ENCODE peak calls at places on chromosomes 11 and 22, in four cellular contexts. M is AG10803, P is GM20000, L is pancreas. B is an unnamed sample.

GRCh38 chr11:85663781-85664560 is 958 bp downstream of the CREBZF start:
- DNase-seq in P (peak), L (peak), M (peak), B (peak)

GRCh38 chr22:17774206-17774927 is at the start of gene BID:
- DNase-seq in L (no peak), M (no peak), P (peak), B (peak)

GRCh38 chr11:42524534-42525227 is 787.1 kb upstream of the API5 start:
- DNase-seq in P (peak), L (peak), M (peak), B (peak)

GRCh38 chr11:16804104-16804947 is 65.9 kb downstream of the C11orf58 start:
- DNase-seq in P (no peak), M (peak), L (no peak), B (no peak)

GRCh38 chr22:49015459-49015858 is 812.2 kb downstream of the BRD1 start:
- DNase-seq in L (no peak), P (no peak), M (no peak), B (no peak)

GRCh38 chr11:59102259-59102765 is 4.7 kb upstream of the FAM111B start:
- DNase-seq in L (peak), P (peak), M (peak), B (peak)

GRCh38 chr11:35549787-35550186 is 24.4 kb upstream of the PAMR1 start:
- DNase-seq in M (peak), L (no peak), P (no peak), B (no peak)

GRCh38 chr11:19982761-19983495 is 177.3 kb downstream of the DBX1 start:
- DNase-seq in P (no peak), M (no peak), L (no peak), B (no peak)

GRCh38 chr11:28463826-28464225 is 355.6 kb downstream of the METTL15 start:
- DNase-seq in P (no peak), M (no peak), L (no peak), B (no peak)

GRCh38 chr11:61460986-61461385 is 31.1 kb downstream of the SDHAF2 start:
- DNase-seq in P (no peak), M (no peak), L (no peak), B (no peak)
- TF ChIP-seq CTCF in P (no peak), M (no peak), L (no peak), B (no peak)

GRCh38 chr11:1826552-1827094 is 8.2 kb upstream of the SYT8 start:
- DNase-seq in L (no peak), P (no peak), M (peak), B (no peak)
- TF ChIP-seq CTCF in L (no peak), P (no peak), M (peak), B (no peak)

GRCh38 chr11:65013692-65014145 is 241 bp upstream of the ARL2 start:
- DNase-seq in M (peak), P (peak), L (peak), B (peak)
- TF ChIP-seq CTCF in M (no peak), P (peak), L (no peak), B (peak)

GRCh38 chr22:29037340-29037932 is 24.2 kb downstream of the C22orf31 start:
- DNase-seq in P (no peak), L (no peak), M (no peak), B (no peak)

GRCh38 chr22:29043906-29044575 is 17.6 kb downstream of the C22orf31 start:
- DNase-seq in M (peak), L (no peak), P (no peak), B (no peak)

GRCh38 chr22:29039148-29039547 is 22.5 kb downstream of the C22orf31 start:
- DNase-seq in L (no peak), P (no peak), M (no peak), B (no peak)

GRCh38 chr22:29041408-29041807 is 20.2 kb downstream of the C22orf31 start:
- DNase-seq in M (peak), L (no peak), P (no peak), B (no peak)

GRCh38 chr22:29040385-29041275 is 21.0 kb downstream of the C22orf31 start:
- DNase-seq in L (peak), P (peak), M (peak), B (peak)
- TF ChIP-seq CTCF in L (peak), P (peak), M (peak), B (peak)

DNA sequence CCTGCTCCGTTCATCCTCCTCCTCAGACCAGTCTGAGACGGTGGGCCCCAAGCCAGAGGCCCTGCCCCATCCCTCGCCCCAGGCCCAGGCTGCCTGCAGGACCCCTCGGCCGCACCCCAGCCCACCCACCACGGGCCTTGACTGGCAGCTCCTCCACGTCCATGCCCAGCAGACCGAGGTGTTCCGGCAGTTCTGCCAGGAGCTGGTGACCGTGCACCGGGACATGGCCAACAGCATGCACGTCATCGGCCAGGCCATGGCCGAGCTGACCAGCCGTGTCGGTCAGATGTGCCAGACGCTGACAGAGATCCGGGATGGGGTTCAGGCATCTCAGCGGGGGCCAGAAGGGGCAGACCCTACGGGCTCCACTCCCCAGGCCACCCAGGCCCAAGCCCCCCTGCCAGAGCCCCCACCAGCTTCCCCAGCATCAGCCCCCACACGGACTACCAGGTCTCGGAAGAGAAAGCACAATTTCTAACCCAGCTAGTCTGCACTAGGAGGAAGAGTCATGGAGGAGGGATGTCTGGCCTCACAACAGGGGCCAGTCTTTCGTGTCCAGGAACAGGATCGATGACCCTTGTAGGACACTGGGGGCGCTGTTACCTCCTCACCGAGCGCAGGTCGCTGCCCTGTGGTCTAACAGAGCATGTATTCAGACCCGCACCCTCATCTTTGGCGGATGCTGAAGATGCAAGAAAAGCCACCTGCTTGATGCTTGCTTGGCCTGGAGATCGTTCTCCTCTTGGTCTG is 66.3 kb downstream of the PRDM11 start:
- DNase-seq in M (no peak), P (no peak), L (no peak), B (no peak)
- TF ChIP-seq CTCF in M (no peak), P (no peak), L (no peak), B (no peak)

GRCh38 chr11:1480555-1481482 is 5.8 kb downstream of the MOB2 start:
- DNase-seq in M (no peak), P (no peak), L (no peak), B (no peak)

GRCh38 chr11:1482581-1483444 is 3.8 kb downstream of the MOB2 start:
- DNase-seq in P (no peak), L (no peak), M (no peak), B (no peak)

GRCh38 chr11:1481861-1482441 is 4.6 kb downstream of the MOB2 start:
- DNase-seq in M (no peak), P (no peak), L (no peak), B (no peak)

GRCh38 chr11:1480191-1480554 is 6.4 kb downstream of the MOB2 start:
- DNase-seq in P (no peak), L (no peak), M (no peak), B (no peak)

GRCh38 chr11:1481483-1481825 is 5.1 kb downstream of the MOB2 start:
- DNase-seq in L (no peak), P (no peak), M (no peak), B (no peak)
- TF ChIP-seq CTCF in L (no peak), P (no peak), M (no peak), B (no peak)

GRCh38 chr11:64656797-64657196 is 65.8 kb downstream of the SLC22A12 start:
- DNase-seq in L (no peak), P (no peak), M (no peak), B (no peak)
- TF ChIP-seq CTCF in L (no peak), P (no peak), M (no peak), B (no peak)

GRCh38 chr11:119100246-119100959 is 1.2 kb downstream of the DPAGT1 start:
- DNase-seq in M (peak), L (no peak), P (no peak), B (no peak)
- TF ChIP-seq CTCF in M (peak), L (no peak), P (peak), B (peak)

GRCh38 chr11:106917973-106918372 is 100.3 kb downstream of the GUCY1A2 start:
- DNase-seq in P (peak), M (no peak), L (no peak), B (peak)

GRCh38 chr11:106925245-106925644 is 93.0 kb downstream of the GUCY1A2 start:
- DNase-seq in L (no peak), P (no peak), M (peak), B (no peak)

DNA sequence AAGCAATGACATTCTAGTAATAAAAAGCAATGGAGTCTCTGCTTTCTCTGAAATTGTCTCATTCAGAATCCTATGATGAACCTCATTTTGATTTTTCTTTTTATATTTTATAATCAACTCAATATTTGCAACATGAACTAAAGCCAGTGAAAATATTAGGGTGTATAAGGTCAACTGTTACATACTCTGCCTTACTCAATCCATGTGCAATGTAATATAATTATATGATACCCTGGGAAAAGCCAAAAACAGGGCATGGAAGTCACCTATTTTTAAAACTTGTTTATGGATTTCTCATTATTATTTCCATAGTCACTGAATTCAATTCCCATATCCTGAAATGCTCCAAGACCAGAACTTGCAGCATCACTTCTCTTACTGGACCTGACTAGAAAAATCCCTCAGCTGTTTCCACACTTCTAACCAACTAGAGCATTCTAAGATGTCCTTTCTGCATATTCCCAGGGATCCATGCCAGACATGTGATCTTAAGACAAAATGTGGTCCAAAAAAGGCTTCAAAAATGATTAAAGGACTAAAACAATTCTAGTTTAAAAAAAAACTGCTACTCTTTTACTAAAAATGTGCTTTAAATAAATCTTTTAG is 97.3 kb downstream of the GUCY1A2 start:
- DNase-seq in P (no peak), L (no peak), M (no peak), B (no peak)
- TF ChIP-seq CTCF in P (no peak), L (no peak), M (no peak), B (no peak)

B was measured in GM10248.